ENCODE peak calls at places on chromosomes 7 and 10, in four cellular contexts. X is HepG2, S is K562, B is WTC11. L is an unnamed sample.

GRCh38 chr10:78804356-78805032 is 264.3 kb upstream of the ZMIZ1 start:
- DNase-seq in S (no peak), B (no peak), X (no peak), L (no peak)

GRCh38 chr10:69749180-69750010 is 52.3 kb upstream of the COL13A1 start:
- DNase-seq in B (no peak), S (no peak), X (no peak), L (no peak)

GRCh38 chr10:31808258-31809218 is 120.1 kb downstream of the ARHGAP12 start:
- DNase-seq in B (no peak), S (peak; percentile 8), X (peak; percentile 21), L (peak; percentile 8)

GRCh38 chr7:47292832-47293309 is 289.0 kb downstream of the TNS3 start:
- DNase-seq in B (no peak), X (peak; percentile 97), S (no peak), L (no peak)

GRCh38 chr7:3067193-3067592 is 23.5 kb upstream of the CARD11 start:
- DNase-seq in B (no peak), X (no peak), S (no peak), L (no peak)

GRCh38 chr7:52959878-52960660 is 75.4 kb upstream of the POM121L12 start:
- DNase-seq in X (no peak), B (no peak), S (no peak), L (no peak)

GRCh38 chr7:6536899-6537298 is 14.4 kb downstream of the GRID2IP start:
- DNase-seq in X (no peak), S (peak; percentile 41), B (peak; percentile 87), L (no peak)

GRCh38 chr10:101464518-101465085 is 110.6 kb downstream of the BTRC start:
- DNase-seq in B (no peak), S (no peak), X (no peak), L (no peak)

GRCh38 chr7:43784030-43785001 is 25.8 kb downstream of the BLVRA start:
- DNase-seq in B (no peak), S (no peak), X (no peak), L (no peak)

GRCh38 chr7:92421676-92422435 is 25.4 kb upstream of the GATAD1 start:
- DNase-seq in X (no peak), B (no peak), S (peak; percentile 26), L (no peak)

GRCh38 chr7:134632937-134633540 is 13.6 kb upstream of the BPGM start:
- DNase-seq in B (no peak), X (peak; percentile 44), S (peak; percentile 54), L (peak; percentile 75)

GRCh38 chr7:130951976-130952313 is 217.9 kb upstream of the KLF14 start:
- DNase-seq in X (no peak), S (no peak), B (no peak), L (no peak)

GRCh38 chr10:62096534-62096933 is 172.1 kb downstream of the RTKN2 start:
- DNase-seq in S (no peak), X (no peak), B (no peak), L (no peak)

GRCh38 chr10:33596411-33596810 is 261.9 kb upstream of the NRP1 start:
- DNase-seq in S (no peak), X (no peak), B (no peak), L (no peak)

GRCh38 chr7:83532229-83532628 is 116.7 kb downstream of the SEMA3E start:
- DNase-seq in X (no peak), S (no peak), B (no peak), L (no peak)

GRCh38 chr10:42630537-42631134 is 7.7 kb downstream of the ZNF33B start:
- DNase-seq in S (no peak), B (no peak), X (peak; percentile 44), L (no peak)

GRCh38 chr7:45978010-45978681 is 57.1 kb upstream of the IGFBP3 start:
- DNase-seq in B (no peak), X (peak; percentile 78), S (no peak), L (no peak)

GRCh38 chr7:33773053-33773452 is 132.3 kb upstream of the BMPER start:
- DNase-seq in B (no peak), X (no peak), S (no peak), L (no peak)

GRCh38 chr10:104630731-104631130 is 10.4 kb upstream of the SORCS3 start:
- DNase-seq in X (no peak), S (no peak), B (no peak), L (no peak)

GRCh38 chr7:76234931-76235441 is 33.3 kb downstream of the SRRM3 start:
- DNase-seq in S (peak; percentile 100), B (peak; percentile 98), X (peak; percentile 17), L (peak; percentile 97)

GRCh38 chr7:37287093-37287492 is 161.6 kb downstream of the ELMO1 start:
- DNase-seq in B (no peak), X (no peak), S (no peak), L (no peak)

DNA sequence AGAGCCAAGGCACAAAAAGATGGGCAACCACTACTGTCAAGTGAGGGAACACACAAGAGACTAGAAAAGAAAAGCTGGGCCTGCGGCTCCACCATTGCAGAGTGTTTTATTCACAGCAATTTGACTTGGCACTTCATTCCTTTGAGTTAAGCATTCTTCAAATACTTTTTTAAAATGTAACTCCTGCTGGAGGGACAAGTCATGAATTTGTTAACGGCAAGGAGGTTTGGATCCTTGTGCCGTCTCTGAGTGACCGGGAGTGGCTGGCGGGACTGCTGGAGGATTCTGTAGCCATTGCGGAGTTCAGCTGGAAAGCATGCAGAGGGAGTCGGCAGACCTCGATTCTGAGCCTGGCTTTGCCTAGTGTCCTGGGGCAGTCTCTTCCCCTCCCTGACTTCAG is 9.8 kb downstream of the HSPA12A start:
- DNase-seq in S (no peak), B (no peak), X (no peak), L (no peak)
- TF ChIP-seq ELF4 in S (no peak), B (no peak), X (no peak), L (no peak)

GRCh38 chr10:17144757-17145156 is 15.1 kb upstream of the CUBN start:
- DNase-seq in S (no peak), X (no peak), B (no peak), L (no peak)

GRCh38 chr10:17140386-17140761 is 10.8 kb upstream of the CUBN start:
- DNase-seq in X (no peak), S (no peak), B (no peak), L (no peak)

GRCh38 chr10:17144032-17144431 is 14.4 kb upstream of the CUBN start:
- DNase-seq in X (no peak), S (no peak), B (no peak), L (no peak)

GRCh38 chr10:17143055-17143690 is 13.6 kb upstream of the CUBN start:
- DNase-seq in S (no peak), B (no peak), X (no peak), L (no peak)

GRCh38 chr10:17141504-17142229 is 12.1 kb upstream of the CUBN start:
- DNase-seq in B (no peak), S (no peak), X (no peak), L (no peak)
- TF ChIP-seq ELF4 in B (no peak), S (no peak), X (no peak), L (no peak)

DNA sequence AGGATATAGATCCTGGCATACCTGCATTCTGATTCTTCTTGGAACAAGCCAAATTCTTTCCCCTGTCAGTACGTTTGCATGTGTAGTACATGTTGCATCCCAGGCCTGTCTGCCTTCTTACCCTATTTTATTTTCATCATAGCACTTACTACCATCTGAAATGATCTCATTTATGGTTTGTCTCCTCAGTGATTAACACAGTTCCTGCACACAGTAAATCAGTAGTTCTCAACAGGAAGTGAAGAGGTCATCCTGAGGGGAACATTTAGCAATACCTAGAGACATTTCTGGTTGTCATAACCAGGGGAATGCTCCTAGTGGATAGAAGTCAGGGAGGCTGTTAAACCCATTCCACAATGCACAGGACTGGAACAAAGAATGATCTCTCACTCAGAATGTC is 38.2 kb upstream of the SLC26A4 start:
- DNase-seq in S (no peak), X (no peak), B (no peak), L (no peak)
- TF ChIP-seq ELF4 in S (no peak), X (no peak), B (no peak), L (no peak)

GRCh38 chr7:50531928-50532327 is 33.3 kb downstream of the DDC start:
- DNase-seq in S (no peak), X (no peak), B (no peak), L (no peak)
- TF ChIP-seq ELF4 in S (no peak), X (no peak), B (no peak), L (no peak)

GRCh38 chr10:90418869-90419652 is 438.8 kb downstream of the HTR7 start:
- DNase-seq in S (no peak), B (no peak), X (peak; percentile 7), L (no peak)
- TF ChIP-seq ELF4 in S (no peak), B (no peak), X (no peak), L (no peak)

DNA sequence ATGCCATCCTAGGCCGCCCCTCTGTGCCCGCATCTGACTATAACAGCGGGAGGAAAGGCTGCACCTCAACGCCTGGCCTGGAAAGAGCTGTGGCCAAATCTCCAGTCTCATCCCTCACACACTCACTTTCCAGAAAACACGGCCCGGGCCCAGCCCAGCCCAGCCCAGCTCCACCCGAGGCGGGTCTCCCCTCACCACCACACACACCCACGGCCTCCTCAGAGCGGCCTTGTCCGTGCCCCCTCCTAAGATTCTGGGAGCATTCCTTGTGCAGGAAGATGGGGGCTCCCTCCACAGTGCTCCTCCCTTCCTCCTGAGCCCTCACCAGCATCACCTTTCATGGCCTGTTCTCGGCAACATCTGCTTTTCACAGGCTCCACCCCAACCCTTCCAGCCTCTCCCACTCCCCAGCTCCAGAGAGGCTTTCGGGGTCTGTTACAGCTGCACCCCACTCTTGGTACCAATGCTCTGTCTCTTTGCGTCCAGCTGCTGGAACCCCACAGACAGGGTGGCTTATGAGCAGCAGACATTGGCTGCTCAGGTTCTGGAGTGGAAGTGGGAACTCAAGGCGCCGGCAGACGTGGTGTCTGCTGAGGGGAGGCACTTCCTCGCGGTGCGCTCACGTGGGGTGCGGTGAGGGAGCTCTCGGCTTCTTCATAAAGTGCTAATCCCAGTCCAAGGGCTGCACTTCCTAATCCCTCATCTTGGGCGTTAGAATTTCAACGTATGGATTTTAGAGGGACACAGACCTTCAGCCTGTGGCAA is 185.5 kb downstream of the ELFN1 start:
- DNase-seq in S (no peak), B (no peak), X (no peak), L (no peak)
- TF ChIP-seq ELF4 in S (no peak), B (no peak), X (no peak), L (no peak)

DNA sequence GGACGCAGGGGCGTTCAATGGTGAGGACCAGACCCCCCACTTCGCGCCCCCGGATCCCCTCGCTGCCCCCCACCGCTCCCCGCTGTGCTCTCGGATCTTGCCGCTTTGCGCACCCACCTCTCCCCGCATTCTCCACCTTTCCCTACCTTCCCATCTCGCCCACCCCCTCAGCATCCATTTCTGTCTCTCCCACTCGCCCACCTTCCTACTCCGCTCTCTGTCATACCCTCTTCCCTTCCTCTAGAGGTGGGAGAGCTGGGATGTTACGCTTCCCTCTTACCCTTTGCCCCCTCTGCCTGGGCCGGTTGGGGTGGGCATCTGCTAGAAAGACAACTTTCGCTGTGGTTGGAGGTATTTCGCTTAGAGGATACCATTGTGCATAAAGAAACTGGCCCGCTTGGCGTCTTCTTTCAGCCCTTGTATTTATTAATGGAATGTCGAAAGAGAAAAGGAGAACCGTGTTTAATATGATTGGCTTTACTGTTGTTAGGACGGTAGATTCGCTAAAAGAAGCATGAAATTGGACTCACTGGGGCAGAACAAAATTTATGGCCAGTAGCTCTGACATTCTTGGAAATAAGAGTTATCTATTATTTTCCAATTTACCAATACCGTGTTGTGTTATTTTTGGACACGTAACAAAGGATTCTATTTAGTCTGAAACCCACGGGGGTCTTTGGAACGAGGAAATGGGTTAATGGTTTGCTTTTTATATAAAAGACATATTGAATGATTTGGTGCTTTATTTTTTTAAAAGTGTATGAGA is 873 bp downstream of the PRKAR2B start:
- DNase-seq in S (no peak), B (peak; percentile 15), X (no peak), L (peak; percentile 22)
- TF ChIP-seq ELF4 in S (no peak), B (no peak), X (no peak), L (no peak)

GRCh38 chr10:100419911-100420449 is 42.8 kb upstream of the WNT8B start:
- DNase-seq in S (no peak), B (no peak), X (no peak), L (no peak)
- TF ChIP-seq ELF4 in S (no peak), B (no peak), X (no peak), L (no peak)